ENCODE peak calls at places on chromosomes 16 and 17, in five cellular contexts. A is epithelial cell of prostate; B is upper lobe of right lung; W is CD4-positive, CD25-positive, alpha-beta regulatory T cell; S is prostate gland. X is an unnamed sample.

GRCh38 chr17:40129498-40129897 is 7.7 kb downstream of the MSL1 start:
- DNase-seq in A (no peak), B (no peak), W (no peak), S (no peak), X (no peak)

GRCh38 chr17:79459003-79459655 is 151.7 kb downstream of the RBFOX3 start:
- DNase-seq in A (no peak), B (no peak), W (no peak), S (no peak), X (no peak)

GRCh38 chr16:74817851-74818250 is 43.2 kb upstream of the FA2H start:
- DNase-seq in A (no peak), B (no peak), W (no peak), S (no peak), X (no peak)

GRCh38 chr16:10078541-10078949 is 103.7 kb downstream of the GRIN2A start:
- DNase-seq in A (no peak), B (no peak), W (no peak), S (no peak), X (peak; percentile 31)

GRCh38 chr17:19727466-19728113 is 11.2 kb upstream of the SLC47A2 start:
- DNase-seq in A (peak; percentile 46), B (no peak), W (no peak), S (peak; percentile 86), X (peak; percentile 42)

GRCh38 chr17:67833946-67834631 is 8.8 kb downstream of the BPTF start:
- DNase-seq in A (no peak), B (no peak), W (no peak), S (no peak), X (no peak)

GRCh38 chr17:56727876-56728617 is 105.7 kb downstream of the C17orf67 start:
- DNase-seq in A (no peak), B (no peak), W (no peak), S (no peak), X (no peak)

GRCh38 chr16:86563489-86564345 is 2.9 kb upstream of the FOXC2 start:
- DNase-seq in A (no peak), B (peak; percentile 89), W (peak; percentile 89), S (peak; percentile 90), X (peak; percentile 87)

GRCh38 chr16:13376174-13376573 is 474.8 kb downstream of the SHISA9 start:
- DNase-seq in A (no peak), B (no peak), W (no peak), S (no peak), X (no peak)

GRCh38 chr17:43914451-43914850 is 7.1 kb upstream of the MPP2 start:
- DNase-seq in A (no peak), B (no peak), W (no peak), S (no peak), X (no peak)

GRCh38 chr16:5349661-5350060 is 252.1 kb upstream of the EEF2KMT start:
- DNase-seq in A (no peak), B (no peak), W (no peak), S (no peak), X (no peak)

GRCh38 chr17:44170499-44171201 is at the start of gene ASB16:
- DNase-seq in A (no peak), B (no peak), W (no peak), S (peak; percentile 25), X (peak; percentile 71)

GRCh38 chr16:8869212-8869987 is 594 bp upstream of the CARHSP1 start:
- DNase-seq in A (no peak), B (no peak), W (no peak), S (no peak), X (no peak)

GRCh38 chr16:1909661-1910231 is 8.5 kb downstream of the HS3ST6 start:
- DNase-seq in A (no peak), B (no peak), W (no peak), S (no peak), X (no peak)

GRCh38 chr16:85229869-85230416 is 117.7 kb upstream of the CIBAR2 start:
- DNase-seq in A (no peak), B (no peak), W (no peak), S (no peak), X (no peak)

GRCh38 chr17:28646039-28646754 is 1.2 kb upstream of the BLTP2 start:
- DNase-seq in A (no peak), B (no peak), W (peak; percentile 7), S (no peak), X (no peak)

GRCh38 chr17:41523225-41523593 is 4.5 kb upstream of the KRT15 start:
- DNase-seq in A (no peak), B (no peak), W (no peak), S (no peak), X (no peak)

GRCh38 chr16:57271063-57271345 is 13.5 kb downstream of the PLLP start:
- DNase-seq in A (no peak), B (no peak), W (no peak), S (no peak), X (no peak)

GRCh38 chr16:50301626-50302471 is 35.5 kb downstream of the ADCY7 start:
- DNase-seq in A (no peak), B (peak; percentile 68), W (no peak), S (no peak), X (no peak)

GRCh38 chr16:50680556-50680893 is 587 bp downstream of the SNX20 start:
- DNase-seq in A (no peak), B (no peak), W (no peak), S (no peak), X (no peak)

GRCh38 chr17:41967141-41967920 is 736 bp downstream of the CNP start:
- DNase-seq in A (no peak), B (no peak), W (peak; percentile 54), S (no peak), X (peak; percentile 51)

GRCh38 chr17:80644588-80644987 is 100.0 kb downstream of the RPTOR start:
- DNase-seq in A (no peak), B (no peak), W (no peak), S (no peak), X (no peak)

GRCh38 chr17:4594406-4595349 is 10.3 kb downstream of the SMTNL2 start:
- DNase-seq in A (no peak), B (peak; percentile 81), W (peak; percentile 66), S (no peak), X (no peak)

GRCh38 chr17:57366558-57367351 is 110.4 kb downstream of the MSI2 start:
- DNase-seq in A (no peak), B (no peak), W (no peak), S (no peak), X (no peak)

GRCh38 chr17:10197721-10198508 is 491 bp downstream of the GAS7 start:
- DNase-seq in A (no peak), B (peak; percentile 70), W (no peak), S (no peak), X (peak; percentile 61)

GRCh38 chr16:56137269-56137668 is 54.0 kb upstream of the GNAO1 start:
- DNase-seq in A (no peak), B (no peak), W (no peak), S (no peak), X (no peak)

GRCh38 chr17:40550608-40551007 is 14.7 kb downstream of the CCR7 start:
- DNase-seq in A (no peak), B (peak; percentile 51), W (no peak), S (no peak), X (peak; percentile 18)

DNA sequence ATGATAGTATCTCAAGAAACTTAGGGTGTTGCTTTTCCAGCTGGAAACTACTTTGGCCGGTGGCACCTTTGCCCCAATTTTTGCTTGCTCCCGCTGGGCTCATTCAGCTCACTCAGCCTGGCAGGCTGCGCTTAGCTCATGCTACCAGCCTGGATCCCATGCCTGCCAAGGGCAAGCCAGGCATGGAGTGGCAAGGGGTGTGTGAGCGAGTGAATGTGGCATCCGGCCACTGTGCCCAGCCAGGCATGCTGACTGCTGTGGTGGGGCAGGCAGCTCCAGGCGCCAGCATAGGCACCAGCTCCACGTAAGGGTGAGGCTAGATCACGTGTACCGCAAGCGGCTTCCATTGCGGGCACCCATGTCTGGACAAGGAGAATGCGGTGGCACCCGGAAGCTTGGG is 9.4 kb downstream of the B3GNT9 start:
- DNase-seq in A (no peak), B (no peak), W (no peak), S (no peak), X (no peak)
- H3K27ac ChIP-seq in A (no peak overlapping the region), B (no peak overlapping the region), W (no peak overlapping the region), S (no peak overlapping the region), X (no peak overlapping the region)

DNA sequence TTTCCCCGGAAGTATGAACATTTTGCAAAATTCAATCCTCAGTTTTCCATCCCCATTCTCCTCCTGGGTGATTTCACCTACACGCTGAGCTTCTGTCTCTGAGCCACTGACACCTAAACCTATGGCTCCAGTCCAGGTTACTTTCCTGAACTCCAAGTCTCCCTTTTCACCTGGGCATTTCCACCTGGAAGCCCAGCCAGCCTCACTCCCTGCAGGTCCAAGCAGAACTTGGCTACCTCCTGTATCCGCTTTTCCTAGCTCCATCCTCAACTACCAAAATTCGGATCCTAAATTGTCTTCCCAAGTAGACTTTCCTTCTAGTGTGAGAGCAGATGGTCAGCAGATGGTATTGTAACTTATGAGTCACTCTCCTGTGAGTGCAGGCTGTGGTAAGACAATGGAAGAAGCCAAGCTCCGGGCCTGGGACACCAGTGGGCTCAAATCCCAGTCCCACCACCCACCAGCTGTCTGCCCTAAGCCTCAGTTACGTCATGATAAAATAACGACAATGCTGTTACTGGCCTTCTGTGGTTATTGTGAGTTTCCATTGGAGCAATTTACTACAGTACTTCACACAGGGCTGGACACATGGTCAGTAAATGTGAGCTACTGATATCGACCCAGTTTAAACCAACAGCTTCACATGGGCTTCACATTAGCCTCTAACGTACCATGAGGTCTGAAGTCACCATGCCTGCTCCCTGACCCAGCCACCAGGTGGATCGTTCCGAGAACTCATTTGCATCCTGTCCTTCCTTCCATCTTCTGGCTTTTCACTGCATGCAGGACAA is 33.3 kb downstream of the PECAM1 start:
- DNase-seq in A (no peak), B (peak; percentile 75), W (no peak), S (no peak), X (no peak)
- H3K27ac ChIP-seq in A (no peak overlapping the region), B (peak overlapping the region; percentile 51), W (no peak overlapping the region), S (no peak overlapping the region), X (no peak overlapping the region)

GRCh38 chr17:34797724-34798123 is 163.5 kb downstream of the CCT6B start:
- DNase-seq in A (no peak), B (no peak), W (no peak), S (no peak), X (no peak)

GRCh38 chr17:34798581-34798980 is 162.7 kb downstream of the CCT6B start:
- DNase-seq in A (no peak), B (no peak), W (no peak), S (no peak), X (no peak)
- H3K27ac ChIP-seq in A (no peak overlapping the region), B (no peak overlapping the region), W (no peak overlapping the region), S (no peak overlapping the region), X (no peak overlapping the region)

GRCh38 chr17:27539794-27540193 is 83.5 kb downstream of the KSR1 start:
- DNase-seq in A (no peak), B (no peak), W (no peak), S (no peak), X (no peak)
- H3K27ac ChIP-seq in A (no peak overlapping the region), B (peak overlapping the region; percentile 84), W (no peak overlapping the region), S (no peak overlapping the region), X (peak overlapping the region; percentile 64)

DNA sequence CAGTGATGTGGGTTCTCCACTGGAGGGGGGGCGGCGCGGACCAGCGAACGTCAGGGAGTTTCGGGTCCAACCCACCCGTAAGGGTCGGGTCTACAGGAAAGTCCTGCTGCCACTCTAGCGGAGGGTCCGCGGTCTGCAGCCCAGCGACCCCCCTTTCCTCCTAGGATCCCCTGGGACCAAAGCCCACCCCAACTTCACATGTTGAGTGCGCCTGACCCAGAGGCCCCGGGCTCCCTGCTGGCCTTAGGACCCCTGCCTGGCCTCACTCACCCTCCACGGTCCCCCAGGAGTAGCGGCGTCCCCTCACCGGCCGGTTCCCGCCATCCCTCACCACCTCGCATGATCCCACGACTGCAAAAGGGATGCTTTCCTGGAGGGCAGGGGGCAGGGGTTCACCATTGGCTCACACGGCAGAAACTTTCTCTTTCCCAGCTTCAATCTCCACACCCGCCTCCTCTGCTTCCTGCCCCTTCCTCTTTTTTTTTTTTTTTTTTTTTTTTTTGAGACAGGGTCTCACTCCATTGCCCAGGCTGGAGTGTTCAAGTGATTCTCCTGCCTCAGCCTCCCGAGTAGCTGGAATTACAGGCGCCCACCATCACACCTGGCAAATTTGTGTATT is 3.1 kb downstream of the SEPTIN1 start:
- DNase-seq in A (no peak), B (peak; percentile 68), W (no peak), S (no peak), X (no peak)
- H3K27ac ChIP-seq in A (no peak overlapping the region), B (peak overlapping the region; percentile 100), W (peak overlapping the region; percentile 100), S (peak overlapping the region; percentile 98), X (peak overlapping the region; percentile 100)